ENCODE peak calls at places on chromosome 10, in four cellular contexts. Z, Y, M and S are unnamed samples.

GRCh38 chr10:38025283-38025682 is 14.8 kb downstream of the ZNF33A start:
- DNase-seq in Z (no peak), Y (no peak), M (no peak), S (no peak)

GRCh38 chr10:110336111-110336721 is 31.5 kb upstream of the SMNDC1 start:
- DNase-seq in Z (no peak), Y (no peak), M (no peak), S (no peak)

GRCh38 chr10:53667063-53667462 is 894.5 kb upstream of the MBL2 start:
- DNase-seq in Z (no peak), Y (no peak), M (no peak), S (no peak)

GRCh38 chr10:7189909-7190308 is 220.9 kb downstream of the SFMBT2 start:
- DNase-seq in Z (no peak), Y (no peak), M (no peak), S (no peak)

GRCh38 chr10:125707852-125708468 is 11.5 kb upstream of the EDRF1 start:
- DNase-seq in Z (no peak), Y (no peak), M (no peak), S (no peak)

GRCh38 chr10:68954904-68955303 is 1.1 kb upstream of the DDX21 start:
- DNase-seq in Z (no peak), Y (no peak), M (no peak), S (no peak)

GRCh38 chr10:119290301-119291036 is 83.1 kb downstream of the GRK5 start:
- DNase-seq in Z (no peak), Y (no peak), M (no peak), S (no peak)

GRCh38 chr10:11782793-11783557 is 40.2 kb upstream of the PROSER2 start:
- DNase-seq in Z (no peak), Y (peak), M (peak), S (no peak)

GRCh38 chr10:33719005-33719703 is 384.7 kb upstream of the NRP1 start:
- DNase-seq in Z (no peak), Y (no peak), M (no peak), S (no peak)

GRCh38 chr10:79111846-79112614 is 43.3 kb downstream of the ZMIZ1 start:
- DNase-seq in Z (no peak), Y (no peak), M (no peak), S (no peak)

GRCh38 chr10:77409697-77410471 is 227.7 kb downstream of the KCNMA1 start:
- DNase-seq in Z (peak), Y (no peak), M (peak), S (no peak)

GRCh38 chr10:11337516-11337915 is 273.9 kb downstream of the USP6NL start:
- DNase-seq in Z (no peak), Y (no peak), M (no peak), S (no peak)

GRCh38 chr10:122387572-122387971 is 13.1 kb downstream of the PLEKHA1 start:
- DNase-seq in Z (no peak), Y (no peak), M (no peak), S (no peak)

GRCh38 chr10:131833446-131834080 is 67.2 kb upstream of the PPP2R2D start:
- DNase-seq in Z (no peak), Y (no peak), M (no peak), S (no peak)

GRCh38 chr10:132579027-132579859 is 41.7 kb downstream of the INPP5A start:
- DNase-seq in Z (no peak), Y (no peak), M (no peak), S (no peak)

GRCh38 chr10:35216303-35216905 is 89.8 kb downstream of the CREM start:
- DNase-seq in Z (no peak), Y (no peak), M (no peak), S (no peak)

GRCh38 chr10:115851689-115852088 is 421.3 kb downstream of the GFRA1 start:
- DNase-seq in Z (no peak), Y (no peak), M (no peak), S (no peak)

GRCh38 chr10:93440591-93441012 is 41.5 kb downstream of the MYOF start:
- DNase-seq in Z (no peak), Y (no peak), M (no peak), S (no peak)

GRCh38 chr10:114337510-114338462 is 66.5 kb downstream of the AFAP1L2 start:
- DNase-seq in Z (no peak), Y (no peak), M (no peak), S (no peak)

GRCh38 chr10:64036996-64037666 is 515.9 kb downstream of the REEP3 start:
- DNase-seq in Z (no peak), Y (no peak), M (no peak), S (no peak)